ENCODE peak calls at places on chromosomes 12 and 14, in ten cellular contexts. One of them, this sample, is unnamed.

GRCh38 chr14:90677484-90678045 is 138.7 kb downstream of the TTC7B start:
- DNase-seq in stimulated activated CD8-positive, alpha-beta memory T cell treated with anti-CD3 and anti-CD28 coated beads, Interleukin-4, amount 100 ng/mL, for 24 hours: no peak
- DNase-seq in stimulated activated CD4-positive, alpha-beta T cell treated with anti-CD3 and anti-CD28 coated beads, Interleukin-4, amount 100 ng/mL, for 24 hours: peak; percentile 11
- DNase-seq in T-helper 17 cell: no peak
- DNase-seq in EL: peak; percentile 48
- DNase-seq in AG08395: peak; percentile 24
- DNase-seq in C1 segment of cervical spinal cord: no peak
- DNase-seq in CD8-positive, alpha-beta T cell: no peak
- DNase-seq in NCI-H345: no peak
- DNase-seq in HTR-8/SVneo: peak; percentile 19
- DNase-seq in this sample: no peak

GRCh38 chr12:288687-289086 is 26.1 kb upstream of the SLC6A13 start:
- DNase-seq in HTR-8/SVneo: no peak
- DNase-seq in NCI-H345: no peak
- DNase-seq in AG08395: peak; percentile 60
- DNase-seq in stimulated activated CD4-positive, alpha-beta T cell treated with anti-CD3 and anti-CD28 coated beads, Interleukin-4, amount 100 ng/mL, for 24 hours: no peak
- DNase-seq in T-helper 17 cell: no peak
- DNase-seq in EL: peak; percentile 58
- DNase-seq in stimulated activated CD8-positive, alpha-beta memory T cell treated with anti-CD3 and anti-CD28 coated beads, Interleukin-4, amount 100 ng/mL, for 24 hours: no peak
- DNase-seq in CD8-positive, alpha-beta T cell: no peak
- DNase-seq in C1 segment of cervical spinal cord: no peak
- DNase-seq in this sample: no peak

GRCh38 chr14:56561586-56561985 is 18.0 kb upstream of the TMEM260 start:
- DNase-seq in NCI-H345: no peak
- DNase-seq in CD8-positive, alpha-beta T cell: no peak
- DNase-seq in stimulated activated CD8-positive, alpha-beta memory T cell treated with anti-CD3 and anti-CD28 coated beads, Interleukin-4, amount 100 ng/mL, for 24 hours: no peak
- DNase-seq in AG08395: no peak
- DNase-seq in T-helper 17 cell: no peak
- DNase-seq in HTR-8/SVneo: no peak
- DNase-seq in C1 segment of cervical spinal cord: no peak
- DNase-seq in stimulated activated CD4-positive, alpha-beta T cell treated with anti-CD3 and anti-CD28 coated beads, Interleukin-4, amount 100 ng/mL, for 24 hours: no peak
- DNase-seq in EL: no peak
- DNase-seq in this sample: no peak

GRCh38 chr12:98422809-98423208 is 92.6 kb upstream of the TMPO start:
- DNase-seq in NCI-H345: no peak
- DNase-seq in T-helper 17 cell: no peak
- DNase-seq in CD8-positive, alpha-beta T cell: no peak
- DNase-seq in stimulated activated CD4-positive, alpha-beta T cell treated with anti-CD3 and anti-CD28 coated beads, Interleukin-4, amount 100 ng/mL, for 24 hours: no peak
- DNase-seq in AG08395: no peak
- DNase-seq in EL: peak; percentile 13
- DNase-seq in stimulated activated CD8-positive, alpha-beta memory T cell treated with anti-CD3 and anti-CD28 coated beads, Interleukin-4, amount 100 ng/mL, for 24 hours: no peak
- DNase-seq in HTR-8/SVneo: no peak
- DNase-seq in C1 segment of cervical spinal cord: no peak
- DNase-seq in this sample: no peak

GRCh38 chr14:71384007-71384605 is 476.8 kb downstream of the PCNX1 start:
- DNase-seq in stimulated activated CD8-positive, alpha-beta memory T cell treated with anti-CD3 and anti-CD28 coated beads, Interleukin-4, amount 100 ng/mL, for 24 hours: no peak
- DNase-seq in AG08395: no peak
- DNase-seq in T-helper 17 cell: no peak
- DNase-seq in CD8-positive, alpha-beta T cell: no peak
- DNase-seq in stimulated activated CD4-positive, alpha-beta T cell treated with anti-CD3 and anti-CD28 coated beads, Interleukin-4, amount 100 ng/mL, for 24 hours: no peak
- DNase-seq in NCI-H345: no peak
- DNase-seq in EL: no peak
- DNase-seq in C1 segment of cervical spinal cord: no peak
- DNase-seq in HTR-8/SVneo: no peak
- DNase-seq in this sample: no peak

GRCh38 chr14:87264386-87264785 is 728.6 kb downstream of the GALC start:
- DNase-seq in stimulated activated CD8-positive, alpha-beta memory T cell treated with anti-CD3 and anti-CD28 coated beads, Interleukin-4, amount 100 ng/mL, for 24 hours: no peak
- DNase-seq in T-helper 17 cell: no peak
- DNase-seq in NCI-H345: no peak
- DNase-seq in C1 segment of cervical spinal cord: no peak
- DNase-seq in AG08395: no peak
- DNase-seq in HTR-8/SVneo: no peak
- DNase-seq in stimulated activated CD4-positive, alpha-beta T cell treated with anti-CD3 and anti-CD28 coated beads, Interleukin-4, amount 100 ng/mL, for 24 hours: no peak
- DNase-seq in CD8-positive, alpha-beta T cell: no peak
- DNase-seq in EL: no peak
- DNase-seq in this sample: no peak

GRCh38 chr12:6548556-6549378 is 7.1 kb downstream of the IFFO1 start:
- DNase-seq in AG08395: peak; percentile 60
- DNase-seq in C1 segment of cervical spinal cord: no peak
- DNase-seq in EL: peak; percentile 66
- DNase-seq in NCI-H345: no peak
- DNase-seq in HTR-8/SVneo: no peak
- DNase-seq in T-helper 17 cell: no peak
- DNase-seq in stimulated activated CD4-positive, alpha-beta T cell treated with anti-CD3 and anti-CD28 coated beads, Interleukin-4, amount 100 ng/mL, for 24 hours: no peak
- DNase-seq in CD8-positive, alpha-beta T cell: no peak
- DNase-seq in stimulated activated CD8-positive, alpha-beta memory T cell treated with anti-CD3 and anti-CD28 coated beads, Interleukin-4, amount 100 ng/mL, for 24 hours: no peak
- DNase-seq in this sample: peak; percentile 74

GRCh38 chr14:35406811-35407630 is 2.5 kb upstream of the NFKBIA start:
- DNase-seq in HTR-8/SVneo: peak; percentile 60
- DNase-seq in AG08395: peak; percentile 75
- DNase-seq in T-helper 17 cell: no peak
- DNase-seq in EL: peak; percentile 70
- DNase-seq in C1 segment of cervical spinal cord: no peak
- DNase-seq in CD8-positive, alpha-beta T cell: no peak
- DNase-seq in NCI-H345: peak; percentile 75
- DNase-seq in stimulated activated CD8-positive, alpha-beta memory T cell treated with anti-CD3 and anti-CD28 coated beads, Interleukin-4, amount 100 ng/mL, for 24 hours: no peak
- DNase-seq in stimulated activated CD4-positive, alpha-beta T cell treated with anti-CD3 and anti-CD28 coated beads, Interleukin-4, amount 100 ng/mL, for 24 hours: no peak
- DNase-seq in this sample: no peak

GRCh38 chr14:78157855-78158436 is 12.2 kb upstream of the NRXN3 start:
- DNase-seq in HTR-8/SVneo: peak; percentile 24
- DNase-seq in stimulated activated CD8-positive, alpha-beta memory T cell treated with anti-CD3 and anti-CD28 coated beads, Interleukin-4, amount 100 ng/mL, for 24 hours: no peak
- DNase-seq in C1 segment of cervical spinal cord: no peak
- DNase-seq in stimulated activated CD4-positive, alpha-beta T cell treated with anti-CD3 and anti-CD28 coated beads, Interleukin-4, amount 100 ng/mL, for 24 hours: no peak
- DNase-seq in CD8-positive, alpha-beta T cell: no peak
- DNase-seq in EL: peak; percentile 18
- DNase-seq in AG08395: no peak
- DNase-seq in NCI-H345: no peak
- DNase-seq in T-helper 17 cell: no peak
- DNase-seq in this sample: no peak

GRCh38 chr12:47033081-47033480 is 46.3 kb upstream of the PCED1B start:
- DNase-seq in stimulated activated CD4-positive, alpha-beta T cell treated with anti-CD3 and anti-CD28 coated beads, Interleukin-4, amount 100 ng/mL, for 24 hours: no peak
- DNase-seq in HTR-8/SVneo: no peak
- DNase-seq in C1 segment of cervical spinal cord: no peak
- DNase-seq in stimulated activated CD8-positive, alpha-beta memory T cell treated with anti-CD3 and anti-CD28 coated beads, Interleukin-4, amount 100 ng/mL, for 24 hours: no peak
- DNase-seq in AG08395: no peak
- DNase-seq in T-helper 17 cell: no peak
- DNase-seq in EL: no peak
- DNase-seq in NCI-H345: no peak
- DNase-seq in CD8-positive, alpha-beta T cell: no peak
- DNase-seq in this sample: no peak

GRCh38 chr12:88960213-88960878 is 380.1 kb upstream of the KITLG start:
- DNase-seq in stimulated activated CD8-positive, alpha-beta memory T cell treated with anti-CD3 and anti-CD28 coated beads, Interleukin-4, amount 100 ng/mL, for 24 hours: no peak
- DNase-seq in AG08395: peak; percentile 4
- DNase-seq in CD8-positive, alpha-beta T cell: no peak
- DNase-seq in C1 segment of cervical spinal cord: no peak
- DNase-seq in T-helper 17 cell: no peak
- DNase-seq in stimulated activated CD4-positive, alpha-beta T cell treated with anti-CD3 and anti-CD28 coated beads, Interleukin-4, amount 100 ng/mL, for 24 hours: no peak
- DNase-seq in HTR-8/SVneo: no peak
- DNase-seq in NCI-H345: no peak
- DNase-seq in EL: peak; percentile 29
- DNase-seq in this sample: no peak

This sample was measured in posterior cingulate gyrus.